ENCODE peak calls at places on chromosomes 1 and 21, in ten cellular contexts. One of them, this sample, is unnamed.

GRCh38 chr21:25342811-25343210 is 264.5 kb downstream of the MRPL39 start:
- DNase-seq in activated gamma-delta T cell treated with Interleukin-2 at 50 U/mL for 16 hours: no peak
- DNase-seq in immature natural killer cell: no peak
- DNase-seq in T-helper 22 cell: no peak
- DNase-seq in central memory CD4-positive, alpha-beta T cell: no peak
- DNase-seq in AG10803: peak
- DNase-seq in activated naive CD4-positive, alpha-beta T cell: no peak
- DNase-seq in HCT116: no peak
- DNase-seq in bronchial epithelial cell: no peak
- DNase-seq in activated effector memory CD4-positive, alpha-beta T cell treated with Interleukin-2 at 50 U/mL for 16 hours: no peak
- DNase-seq in this sample: no peak

GRCh38 chr1:115296981-115297380 is 41.1 kb downstream of the NGF start:
- DNase-seq in central memory CD4-positive, alpha-beta T cell: no peak
- DNase-seq in immature natural killer cell: no peak
- DNase-seq in AG10803: peak
- DNase-seq in HCT116: no peak
- DNase-seq in activated gamma-delta T cell treated with Interleukin-2 at 50 U/mL for 16 hours: no peak
- DNase-seq in T-helper 22 cell: no peak
- DNase-seq in bronchial epithelial cell: no peak
- DNase-seq in activated naive CD4-positive, alpha-beta T cell: no peak
- DNase-seq in activated effector memory CD4-positive, alpha-beta T cell treated with Interleukin-2 at 50 U/mL for 16 hours: no peak
- DNase-seq in this sample: no peak

GRCh38 chr21:29418813-29419212 is 120.1 kb downstream of the BACH1 start:
- DNase-seq in activated effector memory CD4-positive, alpha-beta T cell treated with Interleukin-2 at 50 U/mL for 16 hours: no peak
- DNase-seq in T-helper 22 cell: no peak
- DNase-seq in HCT116: no peak
- DNase-seq in activated naive CD4-positive, alpha-beta T cell: no peak
- DNase-seq in activated gamma-delta T cell treated with Interleukin-2 at 50 U/mL for 16 hours: no peak
- DNase-seq in central memory CD4-positive, alpha-beta T cell: no peak
- DNase-seq in bronchial epithelial cell: no peak
- DNase-seq in AG10803: no peak
- DNase-seq in immature natural killer cell: no peak
- DNase-seq in this sample: no peak

GRCh38 chr1:18556364-18556763 is 74.3 kb upstream of the PAX7 start:
- DNase-seq in activated gamma-delta T cell treated with Interleukin-2 at 50 U/mL for 16 hours: no peak
- DNase-seq in HCT116: peak
- DNase-seq in T-helper 22 cell: no peak
- DNase-seq in bronchial epithelial cell: peak
- DNase-seq in central memory CD4-positive, alpha-beta T cell: no peak
- DNase-seq in immature natural killer cell: no peak
- DNase-seq in activated effector memory CD4-positive, alpha-beta T cell treated with Interleukin-2 at 50 U/mL for 16 hours: no peak
- DNase-seq in activated naive CD4-positive, alpha-beta T cell: no peak
- DNase-seq in AG10803: peak
- DNase-seq in this sample: no peak

GRCh38 chr1:203437696-203438315 is 37.8 kb upstream of the PRELP start:
- DNase-seq in bronchial epithelial cell: no peak
- DNase-seq in immature natural killer cell: no peak
- DNase-seq in activated effector memory CD4-positive, alpha-beta T cell treated with Interleukin-2 at 50 U/mL for 16 hours: no peak
- DNase-seq in AG10803: no peak
- DNase-seq in HCT116: no peak
- DNase-seq in activated gamma-delta T cell treated with Interleukin-2 at 50 U/mL for 16 hours: no peak
- DNase-seq in T-helper 22 cell: no peak
- DNase-seq in activated naive CD4-positive, alpha-beta T cell: no peak
- DNase-seq in central memory CD4-positive, alpha-beta T cell: no peak
- DNase-seq in this sample: no peak

GRCh38 chr1:152924191-152924590 is 15.8 kb downstream of the IVL start:
- DNase-seq in AG10803: no peak
- DNase-seq in activated gamma-delta T cell treated with Interleukin-2 at 50 U/mL for 16 hours: no peak
- DNase-seq in T-helper 22 cell: no peak
- DNase-seq in HCT116: no peak
- DNase-seq in bronchial epithelial cell: peak
- DNase-seq in central memory CD4-positive, alpha-beta T cell: no peak
- DNase-seq in immature natural killer cell: no peak
- DNase-seq in activated naive CD4-positive, alpha-beta T cell: no peak
- DNase-seq in activated effector memory CD4-positive, alpha-beta T cell treated with Interleukin-2 at 50 U/mL for 16 hours: no peak
- DNase-seq in this sample: no peak

GRCh38 chr1:230163205-230163604 is 96.2 kb downstream of the GALNT2 start:
- DNase-seq in activated naive CD4-positive, alpha-beta T cell: no peak
- DNase-seq in activated gamma-delta T cell treated with Interleukin-2 at 50 U/mL for 16 hours: no peak
- DNase-seq in bronchial epithelial cell: peak
- DNase-seq in HCT116: no peak
- DNase-seq in immature natural killer cell: no peak
- DNase-seq in T-helper 22 cell: no peak
- DNase-seq in activated effector memory CD4-positive, alpha-beta T cell treated with Interleukin-2 at 50 U/mL for 16 hours: no peak
- DNase-seq in central memory CD4-positive, alpha-beta T cell: no peak
- DNase-seq in AG10803: peak
- DNase-seq in this sample: peak

GRCh38 chr1:151887028-151887427 is 22.3 kb downstream of the THEM4 start:
- DNase-seq in T-helper 22 cell: no peak
- DNase-seq in AG10803: peak
- DNase-seq in activated gamma-delta T cell treated with Interleukin-2 at 50 U/mL for 16 hours: no peak
- DNase-seq in HCT116: no peak
- DNase-seq in central memory CD4-positive, alpha-beta T cell: no peak
- DNase-seq in bronchial epithelial cell: peak
- DNase-seq in activated naive CD4-positive, alpha-beta T cell: no peak
- DNase-seq in immature natural killer cell: no peak
- DNase-seq in activated effector memory CD4-positive, alpha-beta T cell treated with Interleukin-2 at 50 U/mL for 16 hours: no peak
- DNase-seq in this sample: no peak

GRCh38 chr1:210499956-210500355 is 171.3 kb downstream of the HHAT start:
- DNase-seq in immature natural killer cell: no peak
- DNase-seq in activated naive CD4-positive, alpha-beta T cell: no peak
- DNase-seq in T-helper 22 cell: no peak
- DNase-seq in HCT116: no peak
- DNase-seq in AG10803: no peak
- DNase-seq in bronchial epithelial cell: no peak
- DNase-seq in activated gamma-delta T cell treated with Interleukin-2 at 50 U/mL for 16 hours: no peak
- DNase-seq in activated effector memory CD4-positive, alpha-beta T cell treated with Interleukin-2 at 50 U/mL for 16 hours: no peak
- DNase-seq in central memory CD4-positive, alpha-beta T cell: no peak
- DNase-seq in this sample: no peak